ENCODE peak calls at places on chromosome 5, in six cellular contexts. L, F, X, C, O and V are unnamed samples.

GRCh38 chr5:160260006-160260775 is 30.9 kb downstream of the FABP6 start:
- DNase-seq in C (no peak), O (no peak), L (no peak), F (no peak), X (peak), V (peak)

GRCh38 chr5:54301852-54302251 is 8.5 kb downstream of the ARL15 start:
- DNase-seq in O (no peak), L (no peak), C (no peak), X (no peak), F (no peak), V (no peak)

GRCh38 chr5:91245871-91246270 is 137.2 kb downstream of the ARRDC3 start:
- DNase-seq in F (no peak), L (no peak), X (peak), C (no peak), O (no peak), V (no peak)

GRCh38 chr5:56440871-56441740 is 208.0 kb upstream of the ANKRD55 start:
- DNase-seq in O (no peak), L (peak), F (no peak), C (peak), X (peak), V (no peak)

GRCh38 chr5:128101676-128102075 is 18.1 kb downstream of the SLC12A2 start:
- DNase-seq in X (no peak), O (no peak), L (no peak), C (no peak), F (no peak), V (no peak)

GRCh38 chr5:5795074-5795779 is 372.8 kb downstream of the ICE1 start:
- DNase-seq in O (no peak), L (no peak), X (no peak), C (no peak), F (no peak), V (no peak)

GRCh38 chr5:83340511-83340918 is 131.0 kb upstream of the VCAN start:
- DNase-seq in X (no peak), L (no peak), O (no peak), F (no peak), C (no peak), V (no peak)

GRCh38 chr5:33890633-33891032 is 1.2 kb downstream of the ADAMTS12 start:
- DNase-seq in L (no peak), C (peak), O (no peak), F (no peak), X (peak), V (peak)

GRCh38 chr5:127595484-127596368 is 53.2 kb upstream of the CTXN3 start:
- DNase-seq in O (no peak), L (no peak), C (no peak), F (no peak), X (no peak), V (no peak)

GRCh38 chr5:17896605-17897004 is 262.3 kb downstream of the TAF11L14 start:
- DNase-seq in C (peak), F (no peak), L (no peak), O (no peak), X (peak), V (no peak)

GRCh38 chr5:99141534-99142135 is 212.8 kb upstream of the CHD1 start:
- DNase-seq in L (peak), X (no peak), O (no peak), F (no peak), C (peak), V (peak)

GRCh38 chr5:79120221-79120620 is 8.6 kb downstream of the BHMT start:
- DNase-seq in O (no peak), X (no peak), F (no peak), C (peak), L (peak), V (no peak)

GRCh38 chr5:181243521-181244307 is at the start of gene RACK1:
- DNase-seq in C (peak), X (peak), L (peak), F (no peak), O (peak), V (peak)

GRCh38 chr5:139383275-139383992 is at the start of gene SLC23A1:
- DNase-seq in O (peak), F (no peak), X (peak), L (no peak), C (no peak), V (no peak)

DNA sequence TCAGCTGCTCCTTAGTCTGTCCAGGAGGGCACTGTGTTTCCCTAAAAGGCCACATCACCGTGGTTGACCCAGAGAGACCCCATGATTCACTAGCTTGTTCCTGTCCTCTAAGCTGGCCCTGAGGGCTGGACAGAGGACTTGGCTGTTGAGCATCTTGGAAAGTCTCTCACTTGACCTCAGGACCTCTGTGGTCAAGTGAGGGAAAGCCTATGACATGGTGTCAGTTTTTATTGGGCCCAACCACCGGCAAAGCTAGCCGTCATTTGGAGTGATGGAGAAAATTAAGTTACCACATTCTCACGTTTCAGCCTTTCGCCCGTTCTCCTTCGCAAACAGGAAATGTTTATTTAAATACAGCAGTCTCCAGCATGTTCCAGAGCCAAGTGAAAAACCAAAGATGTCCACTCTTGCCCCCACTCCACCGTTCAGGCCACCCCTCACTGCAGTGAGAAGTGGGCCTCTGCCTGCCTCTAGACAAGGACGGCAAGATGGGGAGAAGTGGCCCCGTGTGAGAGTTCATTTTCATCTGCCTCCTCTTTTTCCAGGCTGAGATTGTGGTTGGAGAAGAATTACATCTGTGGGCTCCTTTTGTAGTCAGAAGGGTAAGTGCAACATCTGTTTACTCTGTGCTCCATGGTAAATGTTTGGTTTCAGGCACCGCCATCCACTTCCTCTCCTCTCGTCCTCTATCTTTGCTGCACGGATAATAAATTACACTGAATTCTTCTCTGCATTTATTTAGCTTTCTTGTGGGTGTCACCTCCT is 4.3 kb downstream of the SLIT3 start:
- DNase-seq in F (no peak), X (no peak), O (no peak), L (no peak), C (no peak), V (no peak)
- H3K27ac ChIP-seq in F (no peak), X (no peak), O (no peak), L (no peak), C (no peak), V (no peak)

GRCh38 chr5:140718266-140718592 is 18.0 kb downstream of the ZMAT2 start:
- DNase-seq in F (no peak), L (no peak), X (no peak), C (no peak), O (no peak), V (no peak)
- H3K27ac ChIP-seq in F (no peak), L (peak), X (peak), C (no peak), O (no peak), V (no peak)

GRCh38 chr5:149495673-149496072 is 55.6 kb downstream of the CSNK1A1 start:
- DNase-seq in L (no peak), X (no peak), C (no peak), O (no peak), F (no peak), V (no peak)
- H3K27ac ChIP-seq in L (peak), X (no peak), C (no peak), O (no peak), F (no peak), V (no peak)

GRCh38 chr5:36418172-36418979 is 116.7 kb upstream of the RANBP3L start:
- DNase-seq in F (no peak), L (peak), C (peak), O (no peak), X (no peak), V (no peak)
- H3K27ac ChIP-seq in F (no peak), L (peak), C (peak), O (no peak), X (no peak), V (no peak)

GRCh38 chr5:95940758-95941682 is 20.6 kb downstream of the ELL2 start:
- DNase-seq in X (no peak), O (no peak), L (no peak), C (no peak), F (no peak), V (peak)
- H3K27ac ChIP-seq in X (peak), O (no peak), L (no peak), C (no peak), F (no peak), V (peak)

GRCh38 chr5:96926275-96926674 is 9.6 kb upstream of the LNPEP start:
- DNase-seq in C (no peak), L (no peak), X (no peak), O (no peak), F (no peak), V (no peak)
- H3K27ac ChIP-seq in C (no peak), L (no peak), X (no peak), O (no peak), F (no peak), V (no peak)

DNA sequence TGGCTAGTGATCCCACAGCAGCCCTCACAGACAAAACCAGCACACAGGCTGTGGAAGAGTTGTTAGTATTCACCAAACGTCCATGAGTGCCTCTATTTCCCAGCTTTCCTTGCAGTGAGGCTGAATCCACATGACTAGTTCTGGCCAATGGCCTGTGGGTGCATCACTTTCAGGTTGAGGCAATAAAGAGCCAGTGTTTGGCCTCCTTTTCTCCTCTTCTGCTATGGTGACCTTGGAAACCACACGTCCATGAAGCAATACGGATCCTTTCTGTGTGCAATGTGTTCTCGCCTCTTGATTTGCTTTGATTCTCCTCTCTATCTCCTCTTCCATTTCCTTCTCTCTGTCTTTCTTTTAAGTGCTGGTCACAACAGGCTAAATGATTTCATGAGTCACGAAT is 23.4 kb upstream of the CLK4 start:
- DNase-seq in X (no peak), O (no peak), L (no peak), C (no peak), F (no peak), V (no peak)
- H3K27ac ChIP-seq in X (no peak), O (no peak), L (peak), C (no peak), F (no peak), V (no peak)

GRCh38 chr5:112707187-112708179 is 30.2 kb upstream of the APC start:
- DNase-seq in F (peak), L (peak), O (peak), C (peak), X (peak), V (peak)

GRCh38 chr5:112710896-112711295 is 26.8 kb upstream of the APC start:
- DNase-seq in X (no peak), F (no peak), L (no peak), C (no peak), O (no peak), V (no peak)

GRCh38 chr5:112703866-112704820 is 33.5 kb upstream of the APC start:
- DNase-seq in C (peak), F (no peak), X (peak), O (no peak), L (peak), V (no peak)

GRCh38 chr5:112709416-112709815 is 28.3 kb upstream of the APC start:
- DNase-seq in F (no peak), X (no peak), O (no peak), L (no peak), C (no peak), V (no peak)

GRCh38 chr5:112706446-112707016 is 31.2 kb upstream of the APC start:
- DNase-seq in F (no peak), X (no peak), C (no peak), L (no peak), O (no peak), V (no peak)
- H3K27ac ChIP-seq in F (no peak), X (no peak), C (no peak), L (no peak), O (peak), V (no peak)

GRCh38 chr5:11180890-11181289 is 419.9 kb upstream of the DAP start:
- DNase-seq in X (no peak), O (no peak), C (peak), F (no peak), L (no peak), V (no peak)
- H3K27ac ChIP-seq in X (no peak), O (no peak), C (no peak), F (no peak), L (no peak), V (no peak)